ENCODE peak calls at places on chromosomes 3 and 15, in ten cellular contexts. B is testis, Z is cardiac fibroblast, T is HFF-Myc, A is mammary epithelial cell, V is psoas muscle, P is neural progenitor cell, J is GM06990, E is pancreas, I is HepG2. R is an unnamed sample.
A peak's percentile ranks its signal among the peaks of the same experiment; 100 is the strongest.

GRCh38 chr15:55799287-55800212 is 56.6 kb upstream of the PRTG start:
- DNase-seq in T (no peak), I (peak; percentile 46), A (no peak), V (no peak), E (peak; percentile 14), Z (peak; percentile 73), J (no peak), B (peak; percentile 75), P (peak; percentile 80), R (peak; percentile 12)

GRCh38 chr15:87167055-87167454 is 1087.4 kb downstream of the AGBL1 start:
- DNase-seq in B (no peak), V (no peak), P (no peak), I (no peak), T (no peak), J (no peak), E (no peak), Z (peak; percentile 10), A (peak; percentile 50), R (no peak)

GRCh38 chr15:76994001-76994400 is 925 bp upstream of the PSTPIP1 start:
- DNase-seq in Z (peak; percentile 5), B (no peak), P (no peak), A (no peak), T (no peak), E (no peak), V (no peak), I (no peak), J (no peak), R (no peak)

GRCh38 chr15:48565560-48566482 is 79.7 kb downstream of the FBN1 start:
- DNase-seq in E (no peak), J (no peak), B (no peak), T (peak; percentile 72), Z (peak; percentile 97), A (peak; percentile 79), I (no peak), V (no peak), P (no peak), R (no peak)

GRCh38 chr3:148816971-148817519 is 10.6 kb upstream of the CPB1 start:
- DNase-seq in Z (no peak), E (no peak), B (no peak), P (no peak), V (no peak), T (no peak), J (no peak), A (no peak), I (no peak), R (no peak)

GRCh38 chr15:37483779-37484178 is 383.4 kb upstream of the MEIS2 start:
- DNase-seq in E (no peak), B (no peak), J (no peak), P (no peak), T (no peak), Z (no peak), A (no peak), V (no peak), I (no peak), R (no peak)

GRCh38 chr3:134768845-134769244 is 26.2 kb upstream of the EPHB1 start:
- DNase-seq in I (no peak), T (no peak), B (no peak), A (no peak), J (no peak), P (no peak), V (no peak), E (no peak), Z (no peak), R (no peak)

GRCh38 chr15:61195116-61196002 is 33.7 kb downstream of the RORA start:
- DNase-seq in B (peak; percentile 21), I (peak; percentile 23), V (no peak), P (peak; percentile 33), J (no peak), T (peak; percentile 48), A (peak; percentile 17), E (no peak), Z (peak; percentile 71), R (peak; percentile 12)

GRCh38 chr3:49476563-49476962 is 6.5 kb downstream of the DAG1 start:
- DNase-seq in Z (peak; percentile 19), V (no peak), B (no peak), A (peak; percentile 61), T (no peak), J (peak; percentile 35), P (no peak), E (no peak), I (no peak), R (no peak)

GRCh38 chr3:141686477-141687280 is 51.4 kb upstream of the RNF7 start:
- DNase-seq in J (peak; percentile 9), Z (peak; percentile 71), A (peak; percentile 53), B (peak; percentile 57), T (no peak), V (peak; percentile 71), I (peak; percentile 46), P (no peak), E (peak; percentile 20), R (no peak)

GRCh38 chr15:61824291-61824690 is 236.0 kb downstream of the VPS13C start:
- DNase-seq in A (no peak), I (no peak), V (no peak), Z (no peak), P (no peak), B (no peak), T (no peak), E (no peak), J (no peak), R (no peak)

GRCh38 chr3:190279690-190280089 is 42.6 kb downstream of the CLDN1 start:
- DNase-seq in P (no peak), Z (no peak), T (no peak), I (no peak), V (no peak), J (no peak), E (no peak), A (no peak), B (no peak), R (no peak)

GRCh38 chr15:66730168-66731014 is 28.4 kb downstream of the SMAD6 start:
- DNase-seq in A (peak; percentile 21), B (no peak), J (no peak), T (no peak), P (no peak), E (no peak), V (no peak), Z (peak; percentile 78), I (no peak), R (no peak)

GRCh38 chr15:95932141-95932540 is 398.4 kb upstream of the NR2F2 start:
- DNase-seq in B (no peak), J (no peak), I (no peak), V (no peak), T (no peak), A (no peak), E (no peak), P (no peak), Z (no peak), R (no peak)

GRCh38 chr15:95930659-95931375 is 399.7 kb upstream of the NR2F2 start:
- DNase-seq in Z (no peak), P (no peak), B (peak; percentile 22), J (no peak), A (no peak), I (no peak), T (no peak), V (no peak), E (no peak), R (no peak)

GRCh38 chr15:95931619-95932018 is 398.9 kb upstream of the NR2F2 start:
- DNase-seq in P (no peak), Z (no peak), B (no peak), T (no peak), E (no peak), A (no peak), I (no peak), J (no peak), V (no peak), R (no peak)

GRCh38 chr15:95935852-95936251 is 394.6 kb upstream of the NR2F2 start:
- DNase-seq in J (no peak), P (no peak), T (no peak), Z (no peak), A (no peak), E (no peak), V (no peak), B (no peak), I (no peak), R (no peak)

DNA sequence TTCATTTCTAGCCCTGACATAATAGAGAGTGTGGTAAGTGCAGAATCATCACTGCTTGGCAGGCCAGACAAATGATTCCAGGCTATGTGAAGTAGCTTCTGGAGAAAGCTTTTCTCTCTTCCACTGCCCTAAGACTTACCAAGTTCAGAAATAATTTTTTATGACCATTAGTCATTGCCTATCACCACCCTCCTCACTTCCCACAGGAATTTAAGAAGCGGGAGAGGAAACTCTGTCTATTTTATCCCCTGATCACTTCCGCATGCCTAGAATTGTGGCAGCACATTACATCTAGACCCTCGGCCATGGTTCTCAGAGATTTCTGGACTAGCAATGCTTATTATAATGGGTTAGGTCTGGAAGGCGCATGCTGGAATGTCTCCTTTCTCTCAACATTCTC is 397.8 kb upstream of the NR2F2 start:
- DNase-seq in J (no peak), A (peak; percentile 54), B (no peak), V (no peak), Z (peak; percentile 23), I (no peak), P (no peak), T (peak; percentile 71), E (no peak), R (no peak)
- H3K4me3 ChIP-seq in J (no peak overlapping the region), A (no peak overlapping the region), B (no peak overlapping the region), V (no peak overlapping the region), Z (no peak overlapping the region), I (no peak overlapping the region), P (no peak overlapping the region), T (no peak overlapping the region), E (no peak overlapping the region), R (no peak overlapping the region)

GRCh38 chr15:88331291-88331690 is 74.8 kb upstream of the NTRK3 start:
- DNase-seq in V (no peak), Z (peak; percentile 2), I (peak; percentile 29), A (peak; percentile 21), E (peak; percentile 14), B (peak; percentile 80), J (peak; percentile 14), P (peak; percentile 90), T (peak; percentile 5), R (no peak)
- TF ChIP-seq CTCF in V (peak; percentile 43), Z (peak; percentile 24), I (peak; percentile 76), A (peak; percentile 47), E (no peak), B (peak; percentile 12), J (peak; percentile 78), P (peak; percentile 87), T (peak; percentile 74), R (peak; percentile 74)

DNA sequence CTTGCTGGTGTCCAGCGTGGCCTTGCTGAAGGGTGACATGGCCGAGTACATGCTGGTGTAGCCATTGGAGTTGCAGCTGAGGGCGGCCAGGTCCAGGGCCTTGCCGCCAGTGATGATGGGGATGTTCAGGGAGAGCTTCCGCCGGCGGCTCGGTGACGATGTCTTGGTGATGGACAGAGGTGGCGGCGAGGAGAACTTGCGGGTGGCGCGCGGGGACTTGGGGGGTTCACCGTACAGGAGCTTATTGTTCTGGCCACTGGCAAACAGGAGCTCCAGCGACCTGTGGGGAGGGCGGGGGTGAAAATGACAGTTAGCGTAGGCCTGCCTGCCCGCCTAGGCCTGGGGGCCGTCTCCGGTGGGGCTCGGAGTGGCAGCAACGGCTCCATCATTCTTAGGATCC is 59.0 kb upstream of the CTSH start:
- DNase-seq in P (no peak), B (no peak), V (no peak), A (no peak), E (no peak), I (no peak), J (no peak), T (no peak), Z (no peak), R (no peak)
- H3K4me3 ChIP-seq in P (no peak overlapping the region), B (no peak overlapping the region), V (no peak overlapping the region), A (no peak overlapping the region), E (no peak overlapping the region), I (no peak overlapping the region), J (peak overlapping the region; percentile 26), T (no peak overlapping the region), Z (no peak overlapping the region), R (peak overlapping the region; percentile 15)

GRCh38 chr15:28961391-28961790 is 75.6 kb downstream of the APBA2 start:
- DNase-seq in B (no peak), A (no peak), T (no peak), V (no peak), E (no peak), Z (no peak), J (no peak), P (no peak), I (no peak), R (no peak)
- TF ChIP-seq CTCF in B (no peak), A (no peak), T (no peak), V (no peak), E (no peak), Z (no peak), J (no peak), P (no peak), I (no peak), R (no peak)